ENCODE peak calls at places on chromosome 21, in ten cellular contexts. A is HFF-Myc; E is RWPE1; Y is central memory CD4-positive, alpha-beta T cell; L is SHP77; R is left ventricle myocardium superior; T is Ammon's horn; V is CD4-positive, CD25-positive, alpha-beta regulatory T cell; P is fibroblast of the aortic adventitia; I is NT2/D1. Z is an unnamed sample.

GRCh38 chr21:41764558-41765392 is 2.1 kb downstream of the RIPK4 start:
- DNase-seq in R (no peak), T (no peak), E (no peak), V (no peak), A (no peak), L (no peak), P (no peak), I (no peak), Y (no peak), Z (no peak)

GRCh38 chr21:25005388-25005787 is 601.9 kb downstream of the MRPL39 start:
- DNase-seq in T (peak), Y (no peak), V (no peak), P (no peak), A (no peak), E (no peak), L (no peak), R (no peak), I (no peak), Z (peak)

GRCh38 chr21:38995755-38996154 is 187.5 kb downstream of the PSMG1 start:
- DNase-seq in E (no peak), L (no peak), T (no peak), Y (no peak), R (no peak), P (no peak), V (no peak), A (no peak), I (no peak), Z (no peak)

GRCh38 chr21:31897311-31897710 is 24.5 kb downstream of the HUNK start:
- DNase-seq in R (no peak), V (no peak), L (no peak), I (no peak), T (no peak), Y (no peak), A (no peak), P (no peak), E (no peak), Z (no peak)

GRCh38 chr21:38857152-38857825 is 51.6 kb downstream of the ETS2 start:
- DNase-seq in A (no peak), I (no peak), P (no peak), L (no peak), Y (no peak), V (no peak), R (peak), E (no peak), T (no peak), Z (no peak)

GRCh38 chr21:39444406-39445145 is 1.0 kb downstream of the LCA5L start:
- DNase-seq in R (no peak), T (no peak), E (peak), L (peak), V (no peak), Y (no peak), P (peak), I (no peak), A (no peak), Z (peak)

GRCh38 chr21:33069994-33070811 is at the start of gene OLIG1:
- DNase-seq in Y (no peak), V (no peak), A (no peak), I (peak), T (peak), L (no peak), E (peak), R (peak), P (no peak), Z (peak)

GRCh38 chr21:35352066-35352770 is 303.1 kb upstream of the RUNX1 start:
- DNase-seq in I (no peak), V (no peak), Y (no peak), L (no peak), P (peak), A (no peak), R (no peak), E (no peak), T (no peak), Z (peak)

GRCh38 chr21:33199516-33200217 is 30.1 kb upstream of the IFNAR2 start:
- DNase-seq in Y (peak), L (peak), T (peak), A (peak), R (peak), E (peak), V (peak), P (peak), I (peak), Z (peak)

GRCh38 chr21:25801217-25802015 is 66.6 kb downstream of the GABPA start:
- DNase-seq in E (peak), I (peak), R (peak), V (peak), P (peak), Y (peak), L (peak), T (peak), A (peak), Z (peak)

GRCh38 chr21:25528511-25528910 is 78.8 kb downstream of the MRPL39 start:
- DNase-seq in E (no peak), V (no peak), P (no peak), T (no peak), I (no peak), A (no peak), Y (no peak), R (no peak), L (no peak), Z (no peak)

GRCh38 chr21:17610862-17611261 is 1.8 kb downstream of the BTG3 start:
- DNase-seq in I (no peak), L (no peak), T (peak), P (no peak), R (peak), A (no peak), V (no peak), E (no peak), Y (no peak), Z (no peak)

GRCh38 chr21:36852864-36853263 is 113.6 kb downstream of the HLCS start:
- DNase-seq in A (no peak), V (no peak), T (no peak), L (no peak), E (no peak), P (no peak), Y (no peak), R (no peak), I (no peak), Z (no peak)

GRCh38 chr21:46118871-46119564 is 21.1 kb downstream of the COL6A2 start:
- DNase-seq in A (no peak), L (no peak), P (no peak), I (no peak), E (no peak), V (no peak), R (peak), T (no peak), Y (no peak), Z (no peak)

GRCh38 chr21:45265721-45266517 is 21.8 kb downstream of the POFUT2 start:
- DNase-seq in I (no peak), Y (no peak), A (no peak), T (no peak), E (no peak), P (no peak), R (no peak), L (no peak), V (no peak), Z (no peak)

GRCh38 chr21:28393279-28393678 is 599.4 kb downstream of the LTN1 start:
- DNase-seq in A (no peak), Y (no peak), T (no peak), P (no peak), I (no peak), R (no peak), L (peak), V (no peak), E (peak), Z (no peak)

GRCh38 chr21:41185802-41186201 is 17.8 kb downstream of the BACE2 start:
- DNase-seq in V (no peak), I (no peak), L (no peak), Y (no peak), T (no peak), A (no peak), R (no peak), E (no peak), P (no peak), Z (no peak)

GRCh38 chr21:38496224-38496623 is 2.1 kb downstream of the ERG start:
- DNase-seq in T (no peak), E (no peak), V (no peak), L (no peak), A (no peak), P (no peak), Y (no peak), R (no peak), I (no peak), Z (no peak)

GRCh38 chr21:45512626-45513002 is 29.6 kb downstream of the SLC19A1 start:
- DNase-seq in V (no peak), A (no peak), E (no peak), Y (no peak), P (no peak), L (no peak), T (no peak), R (peak), I (no peak), Z (no peak)

GRCh38 chr21:26449161-26449560 is 123.9 kb downstream of the CYYR1 start:
- DNase-seq in Y (no peak), V (no peak), P (peak), I (no peak), L (no peak), E (peak), A (no peak), T (peak), R (no peak), Z (peak)

GRCh38 chr21:40136571-40136970 is 269.3 kb downstream of the PCP4 start:
- DNase-seq in R (no peak), A (no peak), P (no peak), Y (no peak), V (no peak), T (no peak), I (no peak), E (no peak), L (no peak), Z (no peak)

GRCh38 chr21:46552274-46552673 is 52.6 kb downstream of the S100B start:
- DNase-seq in V (no peak), Y (peak), T (peak), A (no peak), P (no peak), R (no peak), E (no peak), L (no peak), I (no peak), Z (no peak)

GRCh38 chr21:28419110-28419509 is 573.6 kb downstream of the LTN1 start:
- DNase-seq in I (no peak), T (no peak), R (no peak), Y (no peak), A (no peak), P (peak), E (no peak), L (no peak), V (no peak), Z (peak)

Z was measured in cardiac fibroblast.